ENCODE peak calls at places on chromosomes 7 and 10, in ten cellular contexts. R is psoas muscle, C is Peyer's patch, N is body of pancreas, T is A549, X is MM.1S, H is IMR-90, B is astrocyte, V is WERI-Rb-1, U is HepG2. Y is an unnamed sample.

GRCh38 chr10:104209575-104210198 is 22.5 kb downstream of the CFAP43 start:
- DNase-seq in T (peak), N (peak), H (peak), X (peak), B (peak), R (no peak), U (peak), V (peak), C (no peak), Y (peak)

GRCh38 chr10:19816420-19817250 is at the start of gene PLXDC2:
- DNase-seq in T (peak), U (no peak), X (peak), N (peak), V (peak), C (no peak), H (peak), R (peak), B (peak), Y (peak)

GRCh38 chr10:125514206-125515162 is 168.5 kb downstream of the TEX36 start:
- DNase-seq in U (no peak), X (no peak), B (no peak), H (no peak), V (no peak), T (no peak), C (no peak), R (no peak), N (no peak), Y (no peak)

GRCh38 chr10:60704480-60704879 is 73.8 kb upstream of the CDK1 start:
- DNase-seq in N (no peak), C (no peak), X (no peak), R (no peak), H (no peak), B (no peak), V (no peak), T (peak), U (peak), Y (no peak)

GRCh38 chr10:91350651-91351081 is 59.5 kb upstream of the HECTD2 start:
- DNase-seq in R (no peak), V (no peak), U (no peak), X (peak), C (no peak), B (peak), N (no peak), T (no peak), H (no peak), Y (no peak)

GRCh38 chr7:86926732-86927131 is 132.7 kb downstream of the ELAPOR2 start:
- DNase-seq in X (peak), R (no peak), C (peak), B (peak), T (peak), N (peak), H (peak), V (peak), U (peak), Y (peak)

GRCh38 chr7:26627871-26628270 is 236.5 kb downstream of the SKAP2 start:
- DNase-seq in X (no peak), T (no peak), R (no peak), C (no peak), H (no peak), N (no peak), B (no peak), U (no peak), V (no peak), Y (no peak)

GRCh38 chr7:103094102-103094501 is 19.2 kb downstream of the ARMC10 start:
- DNase-seq in X (no peak), T (peak), U (no peak), H (no peak), R (no peak), C (no peak), V (no peak), N (no peak), B (no peak), Y (no peak)

GRCh38 chr7:117084286-117084685 is 131.0 kb downstream of the ST7 start:
- DNase-seq in X (no peak), B (no peak), C (no peak), R (no peak), N (no peak), T (no peak), U (no peak), V (no peak), H (no peak), Y (no peak)

GRCh38 chr10:13956826-13957225 is 370.1 kb downstream of the PRPF18 start:
- DNase-seq in N (peak), R (peak), X (no peak), C (peak), T (no peak), H (peak), B (no peak), V (no peak), U (peak), Y (peak)

GRCh38 chr7:131945313-131945831 is 388.9 kb upstream of the PODXL start:
- DNase-seq in C (no peak), H (peak), B (no peak), N (peak), U (peak), V (peak), R (peak), T (peak), X (peak), Y (peak)

GRCh38 chr10:52187521-52188258 is 126.4 kb upstream of the DKK1 start:
- DNase-seq in B (no peak), H (no peak), U (no peak), X (no peak), N (no peak), R (no peak), V (no peak), C (no peak), T (no peak), Y (no peak)

GRCh38 chr7:101527844-101528667 is 101.0 kb downstream of the MYL10 start:
- DNase-seq in V (no peak), R (no peak), U (no peak), X (no peak), T (no peak), C (no peak), H (peak), B (peak), N (peak), Y (no peak)

GRCh38 chr10:48274636-48275035 is at the start of gene FRMPD2:
- DNase-seq in X (no peak), V (peak), N (no peak), U (no peak), R (no peak), T (no peak), H (no peak), C (no peak), B (no peak), Y (no peak)

GRCh38 chr7:78539825-78540224 is 741.3 kb downstream of the PHTF2 start:
- DNase-seq in C (no peak), T (no peak), H (no peak), V (no peak), B (no peak), X (no peak), U (no peak), R (no peak), N (no peak), Y (no peak)

GRCh38 chr10:69803809-69804208 is 2.1 kb downstream of the COL13A1 start:
- DNase-seq in C (no peak), U (no peak), X (no peak), V (no peak), N (no peak), B (no peak), T (no peak), H (no peak), R (no peak), Y (no peak)

GRCh38 chr10:125064681-125065492 is 95.5 kb downstream of the CTBP2 start:
- DNase-seq in U (no peak), C (no peak), X (peak), V (no peak), R (no peak), B (peak), T (no peak), H (peak), N (no peak), Y (no peak)

GRCh38 chr10:122841569-122841968 is 4.1 kb downstream of the CUZD1 start:
- DNase-seq in V (no peak), C (no peak), N (no peak), T (no peak), X (no peak), H (no peak), U (no peak), R (no peak), B (no peak), Y (no peak)

GRCh38 chr7:44845476-44845875 is 2.4 kb downstream of the H2AZ2 start:
- DNase-seq in H (no peak), C (no peak), X (no peak), V (no peak), B (no peak), T (no peak), R (no peak), U (no peak), N (no peak), Y (no peak)

GRCh38 chr7:82019538-82019937 is 249.7 kb upstream of the HGF start:
- DNase-seq in V (no peak), B (peak), R (no peak), U (no peak), H (no peak), N (no peak), T (no peak), C (no peak), X (no peak), Y (no peak)

GRCh38 chr7:151699147-151699546 is 177.8 kb downstream of the PRKAG2 start:
- DNase-seq in T (peak), R (no peak), B (peak), N (no peak), U (no peak), X (no peak), C (no peak), H (peak), V (no peak), Y (peak)

GRCh38 chr7:17907014-17907413 is 33.3 kb downstream of the SNX13 start:
- DNase-seq in H (peak), T (no peak), B (peak), N (no peak), C (no peak), X (no peak), U (no peak), V (no peak), R (no peak), Y (no peak)

GRCh38 chr7:8128457-8129322 is 133.3 kb downstream of the ICA1 start:
- DNase-seq in U (no peak), V (no peak), C (no peak), B (no peak), X (no peak), H (no peak), R (no peak), T (no peak), N (no peak), Y (no peak)

GRCh38 chr10:124576526-124577420 is 115.2 kb downstream of the LHPP start:
- DNase-seq in X (no peak), H (no peak), V (no peak), U (no peak), T (no peak), B (no peak), C (no peak), R (no peak), N (no peak), Y (no peak)

GRCh38 chr10:93746844-93747284 is 10.9 kb upstream of the LGI1 start:
- DNase-seq in C (no peak), B (peak), H (peak), U (peak), R (no peak), V (peak), T (peak), X (peak), N (no peak), Y (peak)

GRCh38 chr7:14201353-14201752 is 211.9 kb upstream of the ETV1 start:
- DNase-seq in R (no peak), U (no peak), H (no peak), B (no peak), C (no peak), V (no peak), X (no peak), N (no peak), T (no peak), Y (no peak)

GRCh38 chr10:49183596-49184542 is 4.3 kb downstream of the TMEM273 start:
- DNase-seq in C (no peak), B (no peak), N (no peak), T (no peak), R (no peak), U (no peak), X (no peak), V (no peak), H (no peak), Y (no peak)

GRCh38 chr7:92925876-92926696 is 89.7 kb upstream of the CDK6 start:
- DNase-seq in N (no peak), T (no peak), C (no peak), B (no peak), X (no peak), H (peak), V (no peak), R (no peak), U (peak), Y (peak)

GRCh38 chr7:91657386-91658120 is 222.9 kb downstream of the MTERF1 start:
- DNase-seq in X (no peak), V (no peak), R (no peak), T (peak), N (no peak), H (no peak), C (no peak), U (no peak), B (peak), Y (peak)

GRCh38 chr7:100372256-100372655 is 1.0 kb upstream of the PILRA start:
- DNase-seq in T (no peak), U (no peak), C (no peak), N (no peak), R (no peak), X (no peak), H (peak), V (no peak), B (no peak), Y (peak)

GRCh38 chr10:3911241-3911640 is 126.2 kb upstream of the KLF6 start:
- DNase-seq in V (no peak), B (no peak), R (no peak), X (no peak), N (no peak), T (no peak), H (no peak), C (no peak), U (no peak), Y (no peak)
- H3K4me3 ChIP-seq in V (no peak), B (no peak), R (no peak), X (no peak), N (no peak), T (no peak), H (no peak), C (no peak), U (no peak), Y (no peak)

GRCh38 chr10:74888947-74889661 is 62.7 kb downstream of the KAT6B start:
- DNase-seq in V (no peak), T (no peak), B (no peak), N (peak), R (no peak), U (peak), H (no peak), X (no peak), C (no peak), Y (no peak)
- TF ChIP-seq CTCF in V (peak), T (peak), B (no peak), N (peak), R (peak), U (peak), H (no peak), X (peak), C (no peak), Y (peak)

GRCh38 chr7:134856692-134857091 is 77.3 kb downstream of the CALD1 start:
- DNase-seq in N (peak), U (no peak), H (peak), B (peak), T (no peak), C (no peak), V (no peak), R (no peak), X (no peak), Y (no peak)

GRCh38 chr7:134852626-134853025 is 73.2 kb downstream of the CALD1 start:
- DNase-seq in X (no peak), B (no peak), U (no peak), C (no peak), H (no peak), T (no peak), V (no peak), R (no peak), N (no peak), Y (no peak)

GRCh38 chr7:134855467-134855866 is 76.0 kb downstream of the CALD1 start:
- DNase-seq in R (no peak), N (no peak), B (peak), T (no peak), V (no peak), X (no peak), H (no peak), C (no peak), U (no peak), Y (no peak)

GRCh38 chr7:134856141-134856540 is 76.7 kb downstream of the CALD1 start:
- DNase-seq in X (no peak), U (no peak), V (no peak), B (peak), H (no peak), T (no peak), N (no peak), C (no peak), R (no peak), Y (no peak)

GRCh38 chr7:134854816-134855215 is 75.4 kb downstream of the CALD1 start:
- DNase-seq in T (no peak), V (no peak), N (no peak), U (no peak), X (no peak), R (no peak), C (no peak), H (peak), B (no peak), Y (no peak)
- H3K27ac ChIP-seq in T (no peak), V (no peak), N (no peak), U (no peak), X (no peak), R (no peak), C (no peak), H (peak), B (peak), Y (peak)

DNA sequence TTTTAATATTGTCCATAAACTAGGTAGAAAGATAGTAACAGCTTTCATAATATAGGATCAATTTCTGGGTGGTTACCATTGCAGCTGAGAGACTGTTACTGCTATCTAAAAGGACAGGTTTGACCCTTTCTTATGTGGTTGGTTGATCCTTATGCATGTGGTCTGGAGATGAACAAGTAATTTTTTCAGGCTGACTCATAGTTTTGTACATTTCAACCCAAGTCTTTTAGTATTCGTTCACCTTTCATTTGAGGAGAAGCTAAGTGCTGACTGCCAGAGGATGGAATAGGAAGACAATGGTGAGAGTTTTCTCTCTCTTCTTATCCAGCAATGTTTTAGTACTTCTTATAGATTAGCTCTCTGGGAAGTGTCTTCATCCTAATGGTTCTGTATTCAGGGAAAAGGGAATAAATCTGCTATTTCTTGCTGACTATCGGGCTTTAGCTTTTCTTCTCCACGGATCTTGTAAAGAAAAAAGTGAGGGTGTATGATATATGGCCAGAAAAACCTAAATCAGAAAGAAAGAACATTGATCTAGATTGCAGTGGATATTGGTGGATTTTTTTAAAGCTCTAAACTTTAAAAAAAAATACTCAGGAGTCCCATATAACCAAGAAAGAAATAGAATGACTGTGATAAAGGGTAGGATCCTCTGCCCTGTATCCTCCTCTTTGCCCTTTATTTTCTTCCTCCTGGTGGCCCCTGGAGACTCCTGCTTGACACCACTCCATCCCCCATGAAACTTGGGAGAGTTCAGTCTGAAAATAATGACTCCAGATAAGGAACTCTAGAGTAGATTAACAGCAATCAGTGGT is 88.0 kb downstream of the CPED1 start:
- DNase-seq in C (no peak), X (no peak), U (no peak), N (no peak), H (peak), V (no peak), B (peak), T (no peak), R (no peak), Y (peak)
- H3K4me3 ChIP-seq in C (no peak), X (no peak), U (no peak), N (no peak), H (peak), V (no peak), B (no peak), T (no peak), R (no peak), Y (no peak)

GRCh38 chr7:36473454-36474282 is 84.0 kb downstream of the ANLN start:
- DNase-seq in B (peak), N (peak), U (peak), V (peak), X (no peak), T (peak), H (no peak), C (no peak), R (no peak), Y (no peak)
- TF ChIP-seq CTCF in B (peak), N (peak), U (peak), V (peak), X (peak), T (peak), H (peak), C (peak), R (peak), Y (peak)

DNA sequence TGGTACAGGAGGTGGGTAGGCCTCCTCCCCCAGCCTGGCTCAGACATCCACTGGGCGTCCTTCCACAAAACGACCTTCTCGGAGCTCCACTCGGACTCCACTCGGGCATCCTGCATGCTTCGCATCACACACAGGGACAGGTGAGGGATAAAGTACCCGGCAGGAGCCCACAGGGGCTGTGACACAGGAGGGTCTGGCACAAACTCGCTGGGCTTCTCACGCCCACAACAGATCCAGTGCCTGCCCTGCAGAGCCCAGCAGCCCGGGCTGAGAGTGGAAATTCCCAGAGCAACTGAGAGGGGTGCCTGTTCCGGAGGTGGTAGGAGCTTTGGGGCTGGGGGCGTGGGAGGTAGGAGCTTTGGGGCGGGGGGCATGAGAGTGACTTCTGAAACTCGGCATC is 108.4 kb downstream of the MKI67 start:
- DNase-seq in T (no peak), H (no peak), R (no peak), N (no peak), C (no peak), U (no peak), X (no peak), V (no peak), B (no peak), Y (no peak)
- H3K27ac ChIP-seq in T (no peak), H (no peak), R (no peak), N (no peak), C (no peak), U (no peak), X (no peak), V (no peak), B (no peak), Y (no peak)

DNA sequence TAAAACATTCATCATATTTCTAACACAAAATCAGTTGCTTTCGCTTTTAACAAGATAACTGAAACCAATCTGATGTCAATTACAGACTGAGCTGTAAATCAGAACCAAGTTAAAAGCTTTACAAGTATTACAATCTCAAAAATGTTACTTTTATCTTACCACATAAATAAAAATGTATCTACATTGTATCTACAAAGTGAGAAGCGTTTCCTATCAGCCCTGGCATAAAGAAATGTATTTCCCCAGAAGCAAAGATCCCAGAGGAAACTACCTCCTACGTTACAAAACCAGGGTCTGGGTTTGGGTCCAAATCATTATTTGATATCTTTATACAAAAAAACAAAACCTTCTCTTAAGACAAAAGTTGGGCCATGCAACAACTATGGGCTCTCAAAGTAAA is 2.6 kb downstream of the SMURF1 start:
- DNase-seq in C (no peak), V (no peak), B (no peak), X (no peak), N (no peak), U (no peak), R (no peak), H (no peak), T (no peak), Y (no peak)
- H3K4me3 ChIP-seq in C (peak), V (no peak), B (peak), X (no peak), N (no peak), U (peak), R (peak), H (peak), T (peak), Y (peak)

GRCh38 chr7:118389629-118390028 is 165.1 kb downstream of the ANKRD7 start:
- DNase-seq in V (no peak), T (no peak), N (no peak), H (no peak), U (no peak), C (no peak), B (no peak), R (no peak), X (no peak), Y (no peak)
- TF ChIP-seq CTCF in V (no peak), T (no peak), N (no peak), H (no peak), U (no peak), C (no peak), B (no peak), R (no peak), X (no peak), Y (no peak)

GRCh38 chr10:97570789-97571536 is 1.6 kb upstream of the ANKRD2 start:
- DNase-seq in N (no peak), X (no peak), C (no peak), U (no peak), R (peak), V (peak), B (no peak), H (no peak), T (no peak), Y (no peak)
- H3K27ac ChIP-seq in N (peak), X (no peak), C (no peak), U (no peak), R (peak), V (no peak), B (no peak), H (no peak), T (peak), Y (no peak)

Y was measured in brain microvascular endothelial cell.